ENCODE peak calls at places on chromosome 16, in ten cellular contexts. K, S, H, X, C, T, U, A, Z and I are unnamed samples.

GRCh38 chr16:53053967-53054669 is 673 bp upstream of the CHD9 start:
- DNase-seq in K (no peak), S (no peak), H (peak; percentile 62), X (no peak), C (no peak), T (no peak), U (no peak), A (no peak), Z (no peak), I (no peak)

GRCh38 chr16:19344224-19344801 is 58.8 kb downstream of the CLEC19A start:
- DNase-seq in K (no peak), S (no peak), H (no peak), X (no peak), C (no peak), T (no peak), U (no peak), A (no peak), Z (no peak), I (no peak)

GRCh38 chr16:30335598-30336474 is 19.3 kb downstream of the CD2BP2 start:
- DNase-seq in K (no peak), S (no peak), H (no peak), X (no peak), C (peak; percentile 24), T (no peak), U (no peak), A (no peak), Z (no peak), I (no peak)

GRCh38 chr16:67245189-67245585 is 2.1 kb downstream of the FHOD1 start:
- DNase-seq in K (no peak), S (no peak), H (no peak), X (no peak), C (no peak), T (no peak), U (no peak), A (no peak), Z (no peak), I (no peak)

GRCh38 chr16:56588781-56589140 is 567 bp upstream of the MT3 start:
- DNase-seq in K (no peak), S (no peak), H (no peak), X (no peak), C (no peak), T (no peak), U (no peak), A (no peak), Z (no peak), I (no peak)

GRCh38 chr16:8920676-8921625 is 38.8 kb downstream of the LITAFD start:
- DNase-seq in K (no peak), S (no peak), H (no peak), X (no peak), C (no peak), T (no peak), U (no peak), A (no peak), Z (no peak), I (no peak)

GRCh38 chr16:19432429-19432828 is 14.7 kb downstream of the TMC5 start:
- DNase-seq in K (no peak), S (no peak), H (no peak), X (no peak), C (no peak), T (no peak), U (no peak), A (no peak), Z (peak; percentile 7), I (no peak)

GRCh38 chr16:17303101-17303500 is 167.7 kb downstream of the XYLT1 start:
- DNase-seq in K (no peak), S (no peak), H (no peak), X (no peak), C (no peak), T (no peak), U (no peak), A (no peak), Z (no peak), I (no peak)

GRCh38 chr16:59412275-59412841 is 678.2 kb upstream of the GOT2 start:
- DNase-seq in K (no peak), S (no peak), H (no peak), X (no peak), C (no peak), T (no peak), U (no peak), A (no peak), Z (no peak), I (no peak)

GRCh38 chr16:89729863-89730574 is 8.7 kb downstream of the ZNF276 start:
- DNase-seq in K (no peak), S (no peak), H (no peak), X (no peak), C (no peak), T (peak; percentile 56), U (no peak), A (no peak), Z (no peak), I (no peak)

GRCh38 chr16:4261557-4262172 is 11.2 kb downstream of the TFAP4 start:
- DNase-seq in K (peak; percentile 37), S (no peak), H (no peak), X (no peak), C (peak; percentile 12), T (peak; percentile 77), U (peak; percentile 72), A (no peak), Z (no peak), I (peak; percentile 33)

GRCh38 chr16:24070851-24071250 is 185.3 kb upstream of the CACNG3 start:
- DNase-seq in K (peak; percentile 13), S (no peak), H (no peak), X (no peak), C (no peak), T (no peak), U (peak; percentile 15), A (no peak), Z (no peak), I (no peak)

GRCh38 chr16:72646615-72647014 is 401.3 kb downstream of the ZFHX3 start:
- DNase-seq in K (no peak), S (no peak), H (no peak), X (no peak), C (no peak), T (no peak), U (no peak), A (no peak), Z (no peak), I (no peak)

GRCh38 chr16:57594531-57595031 is 33.8 kb upstream of the ADGRG1 start:
- DNase-seq in K (no peak), S (no peak), H (no peak), X (no peak), C (no peak), T (peak; percentile 19), U (no peak), A (no peak), Z (no peak), I (no peak)

GRCh38 chr16:86797700-86798099 is 219.4 kb downstream of the FOXL1 start:
- DNase-seq in K (no peak), S (no peak), H (no peak), X (no peak), C (no peak), T (no peak), U (no peak), A (no peak), Z (no peak), I (no peak)

GRCh38 chr16:66289051-66289680 is 77.3 kb upstream of the CDH5 start:
- DNase-seq in K (no peak), S (no peak), H (no peak), X (no peak), C (no peak), T (peak; percentile 29), U (no peak), A (no peak), Z (no peak), I (no peak)

GRCh38 chr16:79873825-79874224 is 273.3 kb upstream of the MAF start:
- DNase-seq in K (no peak), S (no peak), H (no peak), X (no peak), C (no peak), T (no peak), U (no peak), A (no peak), Z (no peak), I (no peak)

GRCh38 chr16:10749680-10750035 is 6.0 kb downstream of the NUBP1 start:
- DNase-seq in K (no peak), S (no peak), H (no peak), X (no peak), C (no peak), T (no peak), U (no peak), A (no peak), Z (no peak), I (no peak)

GRCh38 chr16:57534337-57534880 is 2.0 kb downstream of the CCDC102A start:
- DNase-seq in K (no peak), S (no peak), H (no peak), X (no peak), C (no peak), T (peak; percentile 19), U (no peak), A (no peak), Z (no peak), I (no peak)

GRCh38 chr16:1330260-1330914 is 3.1 kb upstream of the BAIAP3 start:
- DNase-seq in K (no peak), S (no peak), H (no peak), X (no peak), C (no peak), T (no peak), U (no peak), A (no peak), Z (no peak), I (no peak)

GRCh38 chr16:56336071-56336688 is 89.2 kb downstream of the AMFR start:
- DNase-seq in K (no peak), S (no peak), H (peak; percentile 71), X (no peak), C (no peak), T (no peak), U (no peak), A (no peak), Z (no peak), I (no peak)

GRCh38 chr16:73064227-73064995 is 16.5 kb upstream of the ZFHX3 start:
- DNase-seq in K (peak; percentile 90), S (no peak), H (peak; percentile 39), X (no peak), C (no peak), T (no peak), U (no peak), A (no peak), Z (no peak), I (no peak)

GRCh38 chr16:84501077-84501735 is 3.3 kb downstream of the MEAK7 start:
- DNase-seq in K (peak; percentile 57), S (no peak), H (no peak), X (no peak), C (no peak), T (no peak), U (no peak), A (no peak), Z (no peak), I (no peak)

GRCh38 chr16:85485379-85485778 is 127.7 kb upstream of the GSE1 start:
- DNase-seq in K (no peak), S (no peak), H (no peak), X (no peak), C (no peak), T (no peak), U (no peak), A (no peak), Z (no peak), I (no peak)

GRCh38 chr16:69567031-69567680 is 1.4 kb downstream of the NFAT5 start:
- DNase-seq in K (peak; percentile 17), S (no peak), H (no peak), X (no peak), C (no peak), T (peak; percentile 56), U (no peak), A (peak; percentile 10), Z (peak; percentile 23), I (peak; percentile 20)

GRCh38 chr16:77841275-77841640 is 52.9 kb downstream of the VAT1L start:
- DNase-seq in K (no peak), S (no peak), H (no peak), X (no peak), C (no peak), T (no peak), U (no peak), A (no peak), Z (no peak), I (no peak)

GRCh38 chr16:71421911-71422310 is 19.9 kb downstream of the TLE7 start:
- DNase-seq in K (peak; percentile 34), S (no peak), H (no peak), X (no peak), C (no peak), T (no peak), U (peak; percentile 14), A (no peak), Z (no peak), I (no peak)

GRCh38 chr16:79639576-79640311 is 39.2 kb upstream of the MAF start:
- DNase-seq in K (no peak), S (no peak), H (no peak), X (no peak), C (no peak), T (no peak), U (no peak), A (no peak), Z (no peak), I (no peak)